ENCODE peak calls at places on chromosomes 13 and 19, in ten cellular contexts. M is stimulated activated CD8-positive, alpha-beta memory T cell treated with anti-CD3 and anti-CD28 coated beads, Interleukin-2, amount 100 ng/mL, for 1 hour; N is lower leg skin; S is posterior vena cava; J is ecto neural progenitor cell; C is NCI-H1048; L is T-helper 9 cell; T is amniotic stem cell; K is fibroblast of pulmonary artery; G is foreskin fibroblast. H is an unnamed sample.

GRCh38 chr19:7742991-7743390 is 4.3 kb downstream of the CD209 start:
- DNase-seq in M (no peak), N (no peak), S (peak; percentile 28), J (no peak), C (no peak), L (no peak), T (no peak), K (no peak), G (no peak), H (no peak)

GRCh38 chr19:6947745-6948144 is 60.4 kb downstream of the ADGRE1 start:
- DNase-seq in M (no peak), N (no peak), S (no peak), J (no peak), C (no peak), L (no peak), T (no peak), K (peak; percentile 22), G (peak; percentile 29), H (no peak)

GRCh38 chr19:48999481-49000325 is 6.0 kb downstream of the RUVBL2 start:
- DNase-seq in M (peak; percentile 33), N (no peak), S (no peak), J (peak; percentile 87), C (no peak), L (peak; percentile 63), T (peak; percentile 23), K (peak; percentile 79), G (peak; percentile 48), H (no peak)

GRCh38 chr13:98386632-98387031 is 190.3 kb downstream of the STK24 start:
- DNase-seq in M (no peak), N (no peak), S (no peak), J (no peak), C (no peak), L (no peak), T (no peak), K (no peak), G (no peak), H (no peak)

GRCh38 chr19:16316506-16316882 is 8.1 kb upstream of the KLF2 start:
- DNase-seq in M (no peak), N (no peak), S (no peak), J (no peak), C (no peak), L (no peak), T (no peak), K (no peak), G (no peak), H (no peak)

GRCh38 chr19:6534451-6535093 is 3.7 kb downstream of the TNFSF9 start:
- DNase-seq in M (no peak), N (no peak), S (no peak), J (peak; percentile 54), C (no peak), L (no peak), T (no peak), K (no peak), G (no peak), H (no peak)

GRCh38 chr19:1840541-1841115 is 7.7 kb downstream of the REXO1 start:
- DNase-seq in M (no peak), N (no peak), S (no peak), J (no peak), C (no peak), L (no peak), T (no peak), K (peak; percentile 53), G (no peak), H (no peak)

GRCh38 chr13:25980255-25980654 is 71.6 kb downstream of the SHISA2 start:
- DNase-seq in M (no peak), N (no peak), S (no peak), J (peak; percentile 60), C (no peak), L (no peak), T (peak; percentile 5), K (peak; percentile 8), G (no peak), H (no peak)

GRCh38 chr13:63107163-63107935 is 1691.7 kb upstream of the PCDH20 start:
- DNase-seq in M (no peak), N (no peak), S (no peak), J (no peak), C (no peak), L (no peak), T (no peak), K (peak; percentile 14), G (no peak), H (no peak)

GRCh38 chr13:113152894-113153809 is 5.3 kb upstream of the PROZ start:
- DNase-seq in M (no peak), N (peak; percentile 92), S (peak; percentile 89), J (peak; percentile 79), C (no peak), L (peak; percentile 14), T (no peak), K (peak; percentile 17), G (no peak), H (no peak)

GRCh38 chr13:60583196-60583908 is 186.3 kb downstream of the TDRD3 start:
- DNase-seq in M (no peak), N (no peak), S (no peak), J (no peak), C (no peak), L (no peak), T (no peak), K (peak; percentile 67), G (no peak), H (no peak)

GRCh38 chr19:51168571-51169282 is 26.6 kb downstream of the SIGLEC7 start:
- DNase-seq in M (no peak), N (no peak), S (no peak), J (peak; percentile 19), C (no peak), L (no peak), T (no peak), K (no peak), G (no peak), H (no peak)

GRCh38 chr19:18225702-18226468 is at the start of gene PDE4C:
- DNase-seq in M (no peak), N (no peak), S (no peak), J (peak; percentile 55), C (no peak), L (no peak), T (no peak), K (no peak), G (no peak), H (no peak)

GRCh38 chr13:24888291-24888931 is 124.4 kb downstream of the RNF17 start:
- DNase-seq in M (no peak), N (no peak), S (no peak), J (no peak), C (no peak), L (no peak), T (no peak), K (no peak), G (no peak), H (no peak)

GRCh38 chr19:9073806-9074205 is 13.1 kb upstream of the OR1M1 start:
- DNase-seq in M (no peak), N (no peak), S (no peak), J (no peak), C (no peak), L (no peak), T (no peak), K (no peak), G (no peak), H (no peak)

GRCh38 chr13:114281351-114282142 is at the start of gene UPF3A:
- DNase-seq in M (peak; percentile 79), N (peak; percentile 98), S (peak; percentile 97), J (peak; percentile 97), C (peak; percentile 73), L (peak; percentile 82), T (peak; percentile 68), K (peak; percentile 94), G (peak; percentile 91), H (peak; percentile 24)

GRCh38 chr13:78599911-78600310 is 3.4 kb downstream of the POU4F1 start:
- DNase-seq in M (no peak), N (no peak), S (no peak), J (no peak), C (no peak), L (no peak), T (no peak), K (no peak), G (no peak), H (no peak)

GRCh38 chr13:63855457-63856118 is 2439.9 kb upstream of the PCDH20 start:
- DNase-seq in M (no peak), N (no peak), S (no peak), J (no peak), C (no peak), L (no peak), T (no peak), K (no peak), G (no peak), H (no peak)

GRCh38 chr19:45419396-45419795 is 4.3 kb downstream of the ERCC1 start:
- DNase-seq in M (no peak), N (no peak), S (no peak), J (no peak), C (no peak), L (no peak), T (no peak), K (no peak), G (no peak), H (no peak)

H was measured in NCI-H2081 treated with DMSO at 0.1 percent for 48 hours.